ENCODE peak calls at places on chromosomes 5 and 9, in eight cellular contexts. L, F, W, R, U, B, Z and T are unnamed samples.

GRCh38 chr9:114430443-114430842 is 42.7 kb upstream of the AKNA start:
- DNase-seq in L (no peak), F (no peak), W (no peak), R (no peak), U (no peak), B (no peak), Z (no peak), T (no peak)

GRCh38 chr9:136533775-136534157 is 12.1 kb downstream of the NOTCH1 start:
- DNase-seq in L (no peak), F (no peak), W (no peak), R (no peak), U (no peak), B (no peak), Z (no peak), T (no peak)

GRCh38 chr5:21244982-21245381 is 1257.0 kb upstream of the CDH18 start:
- DNase-seq in L (no peak), F (no peak), W (no peak), R (no peak), U (no peak), B (no peak), Z (no peak), T (no peak)

GRCh38 chr9:19689324-19690087 is 99.3 kb downstream of the SLC24A2 start:
- DNase-seq in L (peak), F (no peak), W (no peak), R (no peak), U (no peak), B (no peak), Z (no peak), T (no peak)

GRCh38 chr5:18792145-18792544 is 1157.9 kb downstream of the TAF11L14 start:
- DNase-seq in L (no peak), F (no peak), W (peak), R (no peak), U (no peak), B (no peak), Z (no peak), T (peak)

GRCh38 chr5:134124289-134125194 is 10.1 kb downstream of the TCF7 start:
- DNase-seq in L (peak), F (no peak), W (no peak), R (no peak), U (no peak), B (peak), Z (no peak), T (no peak)

GRCh38 chr9:81314525-81314924 is 374.8 kb downstream of the TLE1 start:
- DNase-seq in L (no peak), F (no peak), W (no peak), R (no peak), U (no peak), B (no peak), Z (no peak), T (peak)

GRCh38 chr5:10712574-10713366 is 48.3 kb downstream of the DAP start:
- DNase-seq in L (no peak), F (no peak), W (no peak), R (no peak), U (no peak), B (no peak), Z (no peak), T (no peak)

GRCh38 chr9:99269429-99269828 is 47.3 kb downstream of the SEC61B start:
- DNase-seq in L (peak), F (no peak), W (no peak), R (no peak), U (no peak), B (no peak), Z (no peak), T (no peak)

GRCh38 chr5:61229416-61229815 is 67.1 kb upstream of the SMIM15 start:
- DNase-seq in L (no peak), F (no peak), W (no peak), R (no peak), U (no peak), B (no peak), Z (no peak), T (no peak)

GRCh38 chr9:125511780-125512179 is 195.2 kb downstream of the MAPKAP1 start:
- DNase-seq in L (no peak), F (no peak), W (no peak), R (no peak), U (no peak), B (no peak), Z (no peak), T (no peak)

GRCh38 chr9:127248241-127248640 is 16.3 kb upstream of the GARNL3 start:
- DNase-seq in L (no peak), F (no peak), W (no peak), R (no peak), U (no peak), B (no peak), Z (no peak), T (no peak)

GRCh38 chr9:81787747-81788632 is 98.6 kb upstream of the TLE1 start:
- DNase-seq in L (peak), F (no peak), W (peak), R (no peak), U (no peak), B (no peak), Z (no peak), T (peak)

GRCh38 chr9:89978185-89978584 is 373.4 kb downstream of the GADD45G start:
- DNase-seq in L (peak), F (no peak), W (no peak), R (no peak), U (peak), B (peak), Z (no peak), T (peak)

GRCh38 chr9:91310037-91310436 is 51.7 kb downstream of the AUH start:
- DNase-seq in L (no peak), F (no peak), W (no peak), R (no peak), U (no peak), B (no peak), Z (no peak), T (no peak)

GRCh38 chr5:6274846-6275543 is 103.4 kb downstream of the MED10 start:
- DNase-seq in L (no peak), F (no peak), W (no peak), R (no peak), U (no peak), B (no peak), Z (peak), T (no peak)

GRCh38 chr5:32027717-32028321 is 146.3 kb downstream of the GOLPH3 start:
- DNase-seq in L (peak), F (no peak), W (peak), R (no peak), U (no peak), B (peak), Z (no peak), T (peak)

GRCh38 chr5:35478856-35479682 is 138.6 kb upstream of the SPEF2 start:
- DNase-seq in L (peak), F (no peak), W (peak), R (no peak), U (no peak), B (no peak), Z (no peak), T (no peak)
- TF ChIP-seq RAD21 in L (no peak), F (no peak), W (no peak), R (no peak), U (no peak), B (no peak), Z (no peak), T (no peak)

GRCh38 chr5:78984020-78984610 is 995 bp downstream of the ARSB start:
- DNase-seq in L (peak), F (no peak), W (peak), R (peak), U (no peak), B (no peak), Z (no peak), T (no peak)

GRCh38 chr5:78984611-78985406 is at the start of gene ARSB:
- DNase-seq in L (peak), F (peak), W (peak), R (peak), U (peak), B (peak), Z (no peak), T (peak)

GRCh38 chr5:78983601-78984000 is 1.5 kb downstream of the ARSB start:
- DNase-seq in L (no peak), F (no peak), W (no peak), R (peak), U (no peak), B (no peak), Z (no peak), T (no peak)

GRCh38 chr5:78989080-78989479 is 4.0 kb upstream of the ARSB start:
- DNase-seq in L (no peak), F (no peak), W (no peak), R (no peak), U (no peak), B (no peak), Z (no peak), T (no peak)

DNA sequence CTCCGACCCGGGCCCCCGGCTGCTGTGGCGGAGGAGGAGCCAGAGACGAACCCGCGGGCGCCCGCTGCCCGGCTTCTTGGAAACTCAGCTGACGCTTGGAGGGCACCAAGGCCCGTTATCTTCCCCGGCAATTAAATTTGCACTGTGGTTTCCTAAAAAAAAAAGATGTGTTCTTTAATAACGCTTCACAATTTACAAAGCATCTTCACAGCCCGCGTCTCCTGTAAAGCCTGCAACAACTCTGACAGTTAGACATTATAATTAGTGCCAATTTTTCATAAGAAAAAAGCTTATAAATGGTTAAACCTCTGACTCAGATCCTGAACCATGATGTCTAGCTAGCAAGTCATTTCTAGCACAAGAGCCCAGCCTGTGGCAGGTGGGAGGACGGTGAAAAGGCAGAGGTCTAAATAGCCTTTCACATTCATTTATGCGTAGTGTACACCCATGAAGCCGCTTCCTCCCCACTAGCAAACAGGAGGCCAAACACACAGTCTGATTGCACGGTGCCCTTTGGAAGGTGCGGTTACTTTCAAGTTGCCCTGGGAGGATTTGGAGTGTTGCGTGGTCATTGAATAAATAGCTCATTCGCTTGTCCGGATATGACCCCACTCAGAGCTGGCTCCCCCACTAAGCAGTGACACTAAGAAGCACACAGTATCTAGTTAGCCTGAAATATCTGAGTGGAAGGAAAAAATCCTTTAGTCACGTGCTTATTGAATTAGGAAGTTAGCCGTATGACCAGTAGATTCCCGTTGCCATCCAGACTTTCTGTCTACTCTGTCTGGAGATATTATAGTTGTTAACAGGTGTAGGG is 505 bp upstream of the ARSB start:
- DNase-seq in L (peak), F (no peak), W (peak), R (peak), U (no peak), B (no peak), Z (no peak), T (peak)
- TF ChIP-seq RAD21 in L (no peak), F (no peak), W (peak), R (no peak), U (no peak), B (no peak), Z (no peak), T (no peak)

DNA sequence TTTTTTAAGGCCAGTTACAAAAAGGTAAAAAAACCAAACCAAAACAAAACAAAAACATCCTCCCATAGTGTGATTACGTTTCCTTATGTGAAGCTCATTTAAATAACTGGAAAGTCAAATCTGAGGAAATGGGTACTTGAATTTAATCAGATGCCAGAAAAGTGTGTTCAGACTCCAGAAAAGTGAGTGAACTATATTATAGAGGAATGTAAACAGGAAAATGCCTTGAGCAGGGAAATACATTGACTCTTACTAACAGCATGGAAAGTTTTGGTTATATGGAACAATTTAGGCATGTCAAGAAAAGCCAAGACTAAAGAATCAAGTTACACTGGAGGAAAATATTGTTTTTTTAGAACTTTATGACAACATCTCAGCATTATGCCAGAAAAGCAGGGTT is 37.8 kb upstream of the RNF20 start:
- DNase-seq in L (peak), F (no peak), W (no peak), R (no peak), U (no peak), B (no peak), Z (no peak), T (no peak)
- TF ChIP-seq RAD21 in L (no peak), F (no peak), W (no peak), R (no peak), U (no peak), B (no peak), Z (no peak), T (no peak)

DNA sequence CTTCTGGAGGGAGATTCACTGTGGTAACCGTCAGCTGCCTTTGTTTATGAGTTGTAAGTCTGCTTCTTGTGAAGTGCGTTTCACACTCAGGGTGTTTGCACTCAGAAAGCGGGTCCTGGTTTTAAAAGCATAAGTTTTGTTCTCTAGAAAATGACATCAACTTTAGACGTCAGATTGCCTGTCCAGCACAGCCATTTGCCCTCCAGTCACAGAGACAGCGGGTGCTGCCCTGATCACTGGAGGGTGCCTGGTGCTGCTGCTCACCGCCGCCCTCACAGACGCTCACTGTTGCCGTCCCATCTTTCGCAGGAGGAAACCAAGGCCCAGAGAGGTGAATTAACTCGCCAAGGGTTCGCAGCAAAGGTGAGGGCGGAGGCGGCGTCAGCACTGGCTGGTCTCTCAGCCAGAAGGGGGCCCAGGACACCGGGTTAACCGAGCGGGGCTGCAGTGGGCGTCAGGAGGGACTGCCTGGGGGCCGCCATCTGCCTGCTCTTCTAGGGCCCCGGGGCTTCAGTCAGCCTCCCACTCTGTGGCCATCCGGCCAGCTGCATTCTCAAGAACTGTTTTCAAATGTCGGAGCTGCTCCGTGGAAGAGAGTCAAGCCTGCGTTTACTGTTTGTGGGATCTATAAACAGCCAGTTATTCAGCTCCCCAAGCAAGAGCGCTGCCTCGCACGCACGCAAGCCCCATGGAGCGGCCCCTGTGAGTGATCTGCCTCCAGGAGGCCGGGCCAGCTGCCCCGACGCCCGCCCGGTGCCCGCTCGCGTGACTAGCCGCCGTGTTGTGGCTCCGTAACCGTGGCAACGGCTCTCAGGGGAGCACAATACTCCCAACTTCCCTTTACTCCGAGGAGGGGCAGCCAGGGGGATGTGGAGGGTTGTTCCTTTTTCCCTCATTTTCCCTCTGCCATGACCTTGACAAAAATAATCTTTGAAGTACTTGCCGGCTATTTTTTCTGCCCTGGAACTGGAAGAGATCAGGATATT is 43.4 kb upstream of the EXOC3 start:
- DNase-seq in L (peak), F (peak), W (peak), R (peak), U (no peak), B (peak), Z (peak), T (peak)
- TF ChIP-seq RAD21 in L (no peak), F (no peak), W (no peak), R (no peak), U (no peak), B (no peak), Z (no peak), T (no peak)

DNA sequence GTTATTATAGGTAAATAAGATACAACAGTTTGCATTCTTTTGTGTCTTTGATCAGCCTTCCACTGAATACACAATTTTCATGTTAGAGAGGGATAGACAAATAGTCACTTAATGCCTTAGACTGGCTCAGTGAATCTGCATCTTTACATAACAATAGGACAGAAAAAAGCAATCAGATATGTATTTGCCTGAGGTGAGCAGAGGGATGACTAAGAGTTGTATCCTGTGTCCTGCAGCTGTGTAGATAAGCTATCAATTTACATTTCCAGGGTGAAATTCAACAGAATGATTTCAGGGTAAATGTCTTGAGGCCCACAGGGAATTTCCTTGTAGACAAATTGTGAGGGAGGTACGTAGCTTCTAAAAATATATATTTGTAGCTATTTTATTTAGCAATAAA is 586.2 kb upstream of the CDH6 start:
- DNase-seq in L (no peak), F (no peak), W (peak), R (no peak), U (no peak), B (no peak), Z (no peak), T (no peak)
- TF ChIP-seq RAD21 in L (no peak), F (no peak), W (no peak), R (no peak), U (no peak), B (no peak), Z (no peak), T (no peak)

GRCh38 chr9:72788966-72789365 is 163.9 kb downstream of the ALDH1A1 start:
- DNase-seq in L (no peak), F (no peak), W (no peak), R (no peak), U (no peak), B (no peak), Z (no peak), T (no peak)

GRCh38 chr9:72791436-72791835 is 161.4 kb downstream of the ALDH1A1 start:
- DNase-seq in L (no peak), F (no peak), W (no peak), R (no peak), U (no peak), B (no peak), Z (no peak), T (no peak)

GRCh38 chr9:72790934-72791333 is 161.9 kb downstream of the ALDH1A1 start:
- DNase-seq in L (no peak), F (no peak), W (no peak), R (no peak), U (no peak), B (no peak), Z (no peak), T (no peak)

GRCh38 chr9:72786948-72787347 is 165.9 kb downstream of the ALDH1A1 start:
- DNase-seq in L (no peak), F (no peak), W (no peak), R (no peak), U (no peak), B (no peak), Z (no peak), T (no peak)

GRCh38 chr9:72789915-72790314 is 162.9 kb downstream of the ALDH1A1 start:
- DNase-seq in L (no peak), F (no peak), W (no peak), R (no peak), U (no peak), B (no peak), Z (no peak), T (no peak)
- TF ChIP-seq RAD21 in L (no peak), F (no peak), W (no peak), R (no peak), U (no peak), B (no peak), Z (no peak), T (no peak)

DNA sequence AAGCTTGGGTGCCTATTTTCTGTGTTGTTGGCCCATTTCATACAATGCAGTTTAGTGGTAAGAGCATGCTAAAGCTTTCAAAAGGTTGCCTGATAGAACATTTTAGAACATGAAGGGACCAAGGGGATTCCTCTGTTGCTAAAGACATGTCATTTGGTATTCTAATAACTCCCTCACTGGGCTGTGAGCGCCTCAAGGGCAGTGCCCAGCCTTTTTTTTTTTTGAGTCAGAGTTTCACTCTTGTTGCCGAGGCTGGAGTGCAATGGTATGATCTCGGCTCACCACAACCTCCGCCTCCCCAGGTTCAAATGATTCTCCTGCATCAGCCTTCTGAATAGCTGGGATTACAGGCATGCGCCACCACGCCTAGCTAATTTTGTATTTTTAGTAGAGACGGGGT is 77.1 kb downstream of the PCSK5 start:
- DNase-seq in L (no peak), F (no peak), W (no peak), R (no peak), U (no peak), B (no peak), Z (no peak), T (no peak)
- TF ChIP-seq RAD21 in L (no peak), F (no peak), W (no peak), R (no peak), U (no peak), B (no peak), Z (no peak), T (no peak)